ENCODE peak calls at places on chromosome 12, in four cellular contexts. G, M, B and V are unnamed samples.

GRCh38 chr12:5204271-5204670 is 160.6 kb downstream of the KCNA5 start:
- DNase-seq in G (no peak), M (no peak), B (peak; percentile 93), V (no peak)

GRCh38 chr12:69844416-69844815 is 19.4 kb downstream of the MYRFL start:
- DNase-seq in G (no peak), M (no peak), B (no peak), V (no peak)

GRCh38 chr12:128818065-128819022 is 5.4 kb downstream of the SLC15A4 start:
- DNase-seq in G (peak; percentile 65), M (peak; percentile 79), B (no peak), V (no peak)

GRCh38 chr12:9808531-9808930 is 18.8 kb upstream of the KLRF1 start:
- DNase-seq in G (no peak), M (no peak), B (no peak), V (no peak)

GRCh38 chr12:29656762-29657538 is 126.8 kb downstream of the TMTC1 start:
- DNase-seq in G (no peak), M (no peak), B (no peak), V (no peak)

GRCh38 chr12:69897744-69898143 is 72.7 kb downstream of the MYRFL start:
- DNase-seq in G (peak; percentile 86), M (peak; percentile 98), B (peak; percentile 55), V (no peak)

GRCh38 chr12:25994252-25994651 is 35.8 kb downstream of the RASSF8 start:
- DNase-seq in G (peak; percentile 97), M (peak; percentile 99), B (no peak), V (no peak)

GRCh38 chr12:56221233-56221756 is 427 bp downstream of the RNF41 start:
- DNase-seq in G (peak; percentile 90), M (peak; percentile 82), B (peak; percentile 54), V (no peak)

GRCh38 chr12:112473056-112473455 is 54.3 kb downstream of the PTPN11 start:
- DNase-seq in G (peak; percentile 26), M (no peak), B (peak; percentile 8), V (no peak)

GRCh38 chr12:57571926-57572762 is 18.8 kb upstream of the PIP4K2C start:
- DNase-seq in G (no peak), M (no peak), B (no peak), V (no peak)

GRCh38 chr12:70686299-70686698 is 49.1 kb upstream of the PTPRB start:
- DNase-seq in G (no peak), M (no peak), B (no peak), V (no peak)

GRCh38 chr12:63419119-63419518 is 249.2 kb downstream of the DPY19L2 start:
- DNase-seq in G (no peak), M (peak; percentile 4), B (no peak), V (no peak)

GRCh38 chr12:75977590-75977951 is 54.0 kb downstream of the PHLDA1 start:
- DNase-seq in G (no peak), M (no peak), B (no peak), V (no peak)

GRCh38 chr12:26523708-26524150 is 309.3 kb downstream of the ITPR2 start:
- DNase-seq in G (peak; percentile 93), M (peak; percentile 91), B (no peak), V (peak; percentile 79)

GRCh38 chr12:92146865-92147264 is 1.2 kb upstream of the BTG1 start:
- DNase-seq in G (peak; percentile 21), M (no peak), B (no peak), V (no peak)
- H3K9ac ChIP-seq in G (peak overlapping the region; percentile 78), M (peak overlapping the region; percentile 91), B (peak overlapping the region; percentile 97), V (peak overlapping the region; percentile 76)

DNA sequence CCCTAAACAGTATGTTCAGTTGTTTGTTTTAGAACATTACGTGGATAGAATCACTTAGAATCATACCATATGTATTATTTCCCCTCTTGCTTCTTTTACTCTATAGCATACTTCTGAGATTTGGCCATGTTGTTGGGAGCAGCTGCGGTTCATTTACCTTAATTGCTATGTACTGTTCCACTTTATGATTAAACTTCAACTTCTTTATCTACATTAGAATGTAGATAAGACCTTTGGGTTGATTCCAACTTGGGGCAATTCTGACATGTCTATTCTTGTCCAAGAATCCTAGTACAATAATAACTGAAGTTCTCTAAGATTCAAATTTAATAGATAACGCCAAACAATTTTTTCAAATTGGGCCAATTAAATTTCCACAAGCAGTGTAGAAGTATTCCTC is 80.7 kb downstream of the GRIN2B start:
- DNase-seq in G (no peak), M (no peak), B (no peak), V (no peak)
- H3K9ac ChIP-seq in G (no peak overlapping the region), M (no peak overlapping the region), B (no peak overlapping the region), V (no peak overlapping the region)

GRCh38 chr12:124507188-124508109 is 60.0 kb downstream of the NCOR2 start:
- DNase-seq in G (peak; percentile 42), M (peak; percentile 47), B (no peak), V (no peak)

GRCh38 chr12:124506832-124507153 is 60.6 kb downstream of the NCOR2 start:
- DNase-seq in G (no peak), M (no peak), B (no peak), V (no peak)

GRCh38 chr12:124504273-124505000 is 63.0 kb downstream of the NCOR2 start:
- DNase-seq in G (no peak), M (no peak), B (no peak), V (no peak)

GRCh38 chr12:124505001-124505818 is 62.2 kb downstream of the NCOR2 start:
- DNase-seq in G (no peak), M (no peak), B (no peak), V (no peak)

DNA sequence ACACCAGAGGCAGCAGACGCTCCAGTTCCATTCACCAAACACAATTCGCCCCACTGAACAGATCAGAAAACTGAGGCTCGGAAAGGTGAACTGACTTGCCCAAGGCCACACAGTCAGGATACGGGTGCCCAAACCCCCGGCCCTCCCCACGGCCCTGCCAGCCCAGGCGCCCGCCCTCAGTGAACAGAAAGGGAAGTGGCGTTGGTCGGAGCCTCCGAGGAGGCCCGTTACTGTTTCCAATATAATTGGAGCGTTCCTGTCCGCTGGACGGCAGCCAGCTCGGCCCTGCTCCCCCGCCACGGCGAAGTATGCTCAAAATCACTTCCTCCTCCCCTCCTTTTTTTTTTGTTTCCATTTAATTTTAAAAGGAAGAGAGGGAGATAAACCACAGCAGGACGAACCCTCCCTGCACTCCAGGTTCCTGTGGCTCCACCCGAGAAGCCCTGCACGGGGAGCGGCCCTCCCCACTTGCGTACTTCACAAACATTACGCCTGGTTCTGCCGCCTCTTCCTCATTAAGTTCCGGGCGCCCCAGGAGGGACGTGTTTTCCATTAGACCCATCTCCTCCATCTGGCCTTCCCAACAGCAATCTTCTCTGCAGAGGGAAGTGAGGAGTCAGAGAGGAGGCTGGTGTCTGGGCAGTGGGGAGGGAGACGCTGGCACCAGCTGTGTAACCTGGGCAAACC is 61.1 kb downstream of the NCOR2 start:
- DNase-seq in G (peak; percentile 76), M (peak; percentile 70), B (no peak), V (no peak)
- H3K9ac ChIP-seq in G (peak overlapping the region; percentile 47), M (peak overlapping the region; percentile 53), B (peak overlapping the region; percentile 38), V (no peak overlapping the region)

DNA sequence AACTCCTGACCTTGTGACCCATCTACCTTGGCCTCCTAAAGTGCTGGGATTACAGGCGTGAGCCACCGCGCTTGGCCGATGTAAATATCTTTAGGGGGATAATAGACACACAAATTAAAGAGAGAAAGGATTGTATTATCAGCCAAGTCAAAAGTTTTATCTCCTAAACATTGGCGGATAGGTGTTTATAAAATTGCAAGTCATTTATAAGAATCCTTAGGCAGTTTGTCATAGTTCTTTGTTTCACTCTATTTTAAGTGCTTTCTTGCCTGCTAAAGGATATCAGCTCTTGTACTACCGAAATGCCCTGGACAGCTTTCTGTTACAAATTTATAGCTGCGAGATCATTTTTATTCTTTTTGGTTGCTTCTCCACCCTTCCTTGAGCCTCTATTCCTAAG is 106.2 kb downstream of the DIP2B start:
- DNase-seq in G (no peak), M (no peak), B (no peak), V (no peak)
- H3K9ac ChIP-seq in G (no peak overlapping the region), M (no peak overlapping the region), B (no peak overlapping the region), V (peak overlapping the region; percentile 11)